ENCODE peak calls at places on chromosomes 3 and 15, in ten cellular contexts. One of them, this sample, is unnamed.
A peak's percentile ranks its signal among the peaks of the same experiment; 100 is the strongest.

GRCh38 chr3:49966233-49966942 is 26.4 kb downstream of the RBM6 start:
- DNase-seq in brain pericyte: no peak
- DNase-seq in WERI-Rb-1: no peak
- DNase-seq in MCF 10A: peak; percentile 33
- DNase-seq in naive thymus-derived CD8-positive, alpha-beta T cell: no peak
- DNase-seq in tibial artery: no peak
- DNase-seq in hippocampal formation: no peak
- DNase-seq in glutamatergic neuron: no peak
- DNase-seq in stimulated activated naive CD8-positive, alpha-beta T cell treated with anti-CD3 and anti-CD28 coated beads, Interleukin-15, Interleukin-2, amounts not matched to agents 100 U/mL and 50 U/mL, for 24 hours: no peak
- DNase-seq in psoas muscle: no peak
- DNase-seq in this sample: no peak

GRCh38 chr15:42385206-42385979 is 26.1 kb downstream of the CAPN3 start:
- DNase-seq in MCF 10A: peak; percentile 60
- DNase-seq in psoas muscle: no peak
- DNase-seq in brain pericyte: no peak
- DNase-seq in glutamatergic neuron: peak; percentile 62
- DNase-seq in WERI-Rb-1: peak; percentile 73
- DNase-seq in stimulated activated naive CD8-positive, alpha-beta T cell treated with anti-CD3 and anti-CD28 coated beads, Interleukin-15, Interleukin-2, amounts not matched to agents 100 U/mL and 50 U/mL, for 24 hours: peak; percentile 29
- DNase-seq in naive thymus-derived CD8-positive, alpha-beta T cell: no peak
- DNase-seq in tibial artery: no peak
- DNase-seq in hippocampal formation: no peak
- DNase-seq in this sample: peak; percentile 26

GRCh38 chr3:196813903-196814302 is 53.8 kb upstream of the SENP5 start:
- DNase-seq in stimulated activated naive CD8-positive, alpha-beta T cell treated with anti-CD3 and anti-CD28 coated beads, Interleukin-15, Interleukin-2, amounts not matched to agents 100 U/mL and 50 U/mL, for 24 hours: no peak
- DNase-seq in brain pericyte: no peak
- DNase-seq in naive thymus-derived CD8-positive, alpha-beta T cell: no peak
- DNase-seq in WERI-Rb-1: no peak
- DNase-seq in glutamatergic neuron: no peak
- DNase-seq in tibial artery: no peak
- DNase-seq in MCF 10A: no peak
- DNase-seq in hippocampal formation: no peak
- DNase-seq in psoas muscle: no peak
- DNase-seq in this sample: no peak

GRCh38 chr3:48492461-48493202 is 11.3 kb downstream of the SHISA5 start:
- DNase-seq in naive thymus-derived CD8-positive, alpha-beta T cell: no peak
- DNase-seq in brain pericyte: no peak
- DNase-seq in stimulated activated naive CD8-positive, alpha-beta T cell treated with anti-CD3 and anti-CD28 coated beads, Interleukin-15, Interleukin-2, amounts not matched to agents 100 U/mL and 50 U/mL, for 24 hours: no peak
- DNase-seq in WERI-Rb-1: peak; percentile 79
- DNase-seq in MCF 10A: peak; percentile 22
- DNase-seq in hippocampal formation: no peak
- DNase-seq in glutamatergic neuron: no peak
- DNase-seq in psoas muscle: no peak
- DNase-seq in tibial artery: peak; percentile 15
- DNase-seq in this sample: no peak

GRCh38 chr3:58776231-58776630 is 109.7 kb upstream of the FAM3D start:
- DNase-seq in naive thymus-derived CD8-positive, alpha-beta T cell: no peak
- DNase-seq in tibial artery: no peak
- DNase-seq in glutamatergic neuron: no peak
- DNase-seq in MCF 10A: peak; percentile 1
- DNase-seq in stimulated activated naive CD8-positive, alpha-beta T cell treated with anti-CD3 and anti-CD28 coated beads, Interleukin-15, Interleukin-2, amounts not matched to agents 100 U/mL and 50 U/mL, for 24 hours: no peak
- DNase-seq in hippocampal formation: no peak
- DNase-seq in psoas muscle: no peak
- DNase-seq in brain pericyte: no peak
- DNase-seq in WERI-Rb-1: no peak
- DNase-seq in this sample: no peak

GRCh38 chr3:86814321-86814720 is 176.6 kb downstream of the VGLL3 start:
- DNase-seq in MCF 10A: no peak
- DNase-seq in hippocampal formation: peak; percentile 74
- DNase-seq in glutamatergic neuron: no peak
- DNase-seq in WERI-Rb-1: no peak
- DNase-seq in stimulated activated naive CD8-positive, alpha-beta T cell treated with anti-CD3 and anti-CD28 coated beads, Interleukin-15, Interleukin-2, amounts not matched to agents 100 U/mL and 50 U/mL, for 24 hours: no peak
- DNase-seq in psoas muscle: no peak
- DNase-seq in tibial artery: no peak
- DNase-seq in naive thymus-derived CD8-positive, alpha-beta T cell: no peak
- DNase-seq in brain pericyte: no peak
- DNase-seq in this sample: peak; percentile 62

GRCh38 chr3:24101676-24102168 is 156.6 kb downstream of the NR1D2 start:
- DNase-seq in glutamatergic neuron: no peak
- DNase-seq in WERI-Rb-1: no peak
- DNase-seq in MCF 10A: peak; percentile 16
- DNase-seq in stimulated activated naive CD8-positive, alpha-beta T cell treated with anti-CD3 and anti-CD28 coated beads, Interleukin-15, Interleukin-2, amounts not matched to agents 100 U/mL and 50 U/mL, for 24 hours: no peak
- DNase-seq in naive thymus-derived CD8-positive, alpha-beta T cell: no peak
- DNase-seq in brain pericyte: no peak
- DNase-seq in tibial artery: no peak
- DNase-seq in hippocampal formation: no peak
- DNase-seq in psoas muscle: no peak
- DNase-seq in this sample: no peak

GRCh38 chr3:35198857-35199256 is 440.5 kb upstream of the ARPP21 start:
- DNase-seq in naive thymus-derived CD8-positive, alpha-beta T cell: no peak
- DNase-seq in hippocampal formation: no peak
- DNase-seq in MCF 10A: no peak
- DNase-seq in brain pericyte: no peak
- DNase-seq in WERI-Rb-1: no peak
- DNase-seq in stimulated activated naive CD8-positive, alpha-beta T cell treated with anti-CD3 and anti-CD28 coated beads, Interleukin-15, Interleukin-2, amounts not matched to agents 100 U/mL and 50 U/mL, for 24 hours: no peak
- DNase-seq in tibial artery: no peak
- DNase-seq in psoas muscle: no peak
- DNase-seq in glutamatergic neuron: no peak
- DNase-seq in this sample: no peak

GRCh38 chr15:58492661-58493397 is 61.0 kb downstream of the LIPC start:
- DNase-seq in stimulated activated naive CD8-positive, alpha-beta T cell treated with anti-CD3 and anti-CD28 coated beads, Interleukin-15, Interleukin-2, amounts not matched to agents 100 U/mL and 50 U/mL, for 24 hours: no peak
- DNase-seq in naive thymus-derived CD8-positive, alpha-beta T cell: no peak
- DNase-seq in MCF 10A: no peak
- DNase-seq in glutamatergic neuron: no peak
- DNase-seq in tibial artery: no peak
- DNase-seq in hippocampal formation: no peak
- DNase-seq in psoas muscle: no peak
- DNase-seq in WERI-Rb-1: peak; percentile 69
- DNase-seq in brain pericyte: no peak
- DNase-seq in this sample: no peak

GRCh38 chr3:53195602-53196574 is 34.9 kb downstream of the PRKCD start:
- DNase-seq in psoas muscle: peak; percentile 76
- DNase-seq in brain pericyte: no peak
- DNase-seq in MCF 10A: peak; percentile 50
- DNase-seq in hippocampal formation: no peak
- DNase-seq in WERI-Rb-1: peak; percentile 63
- DNase-seq in glutamatergic neuron: peak; percentile 79
- DNase-seq in naive thymus-derived CD8-positive, alpha-beta T cell: peak; percentile 27
- DNase-seq in tibial artery: no peak
- DNase-seq in stimulated activated naive CD8-positive, alpha-beta T cell treated with anti-CD3 and anti-CD28 coated beads, Interleukin-15, Interleukin-2, amounts not matched to agents 100 U/mL and 50 U/mL, for 24 hours: peak; percentile 74
- DNase-seq in this sample: peak; percentile 41

GRCh38 chr15:89171136-89172072 is 50.0 kb downstream of the RLBP1 start:
- DNase-seq in psoas muscle: no peak
- DNase-seq in MCF 10A: peak; percentile 70
- DNase-seq in naive thymus-derived CD8-positive, alpha-beta T cell: no peak
- DNase-seq in stimulated activated naive CD8-positive, alpha-beta T cell treated with anti-CD3 and anti-CD28 coated beads, Interleukin-15, Interleukin-2, amounts not matched to agents 100 U/mL and 50 U/mL, for 24 hours: peak; percentile 64
- DNase-seq in glutamatergic neuron: peak; percentile 70
- DNase-seq in tibial artery: no peak
- DNase-seq in brain pericyte: no peak
- DNase-seq in hippocampal formation: peak; percentile 18
- DNase-seq in WERI-Rb-1: peak; percentile 57
- DNase-seq in this sample: peak; percentile 34

GRCh38 chr3:177471733-177472480 is 274.6 kb upstream of the TBL1XR1 start:
- DNase-seq in WERI-Rb-1: no peak
- DNase-seq in psoas muscle: no peak
- DNase-seq in brain pericyte: no peak
- DNase-seq in naive thymus-derived CD8-positive, alpha-beta T cell: no peak
- DNase-seq in glutamatergic neuron: no peak
- DNase-seq in MCF 10A: no peak
- DNase-seq in hippocampal formation: peak; percentile 21
- DNase-seq in stimulated activated naive CD8-positive, alpha-beta T cell treated with anti-CD3 and anti-CD28 coated beads, Interleukin-15, Interleukin-2, amounts not matched to agents 100 U/mL and 50 U/mL, for 24 hours: no peak
- DNase-seq in tibial artery: no peak
- DNase-seq in this sample: no peak